ENCODE peak calls at places on chromosome 14, in six cellular contexts. P, Q, H, U, R and W are unnamed samples.

GRCh38 chr14:52845079-52845478 is 53.7 kb upstream of the GNPNAT1 start:
- DNase-seq in P (no peak), Q (no peak), R (no peak), U (peak), H (no peak), W (no peak)

GRCh38 chr14:75274899-75275569 is 3.6 kb upstream of the FOS start:
- DNase-seq in H (no peak), Q (peak), P (peak), U (peak), R (no peak), W (no peak)

GRCh38 chr14:65226824-65227604 is 124.7 kb upstream of the MAX start:
- DNase-seq in Q (no peak), P (no peak), H (no peak), U (peak), R (no peak), W (no peak)

GRCh38 chr14:73251516-73252215 is 14.4 kb downstream of the PAPLN start:
- DNase-seq in P (no peak), R (no peak), H (no peak), U (no peak), Q (no peak), W (no peak)

GRCh38 chr14:76101980-76102379 is 49.7 kb upstream of the GPATCH2L start:
- DNase-seq in P (no peak), Q (no peak), R (no peak), H (no peak), U (no peak), W (no peak)

GRCh38 chr14:28482644-28483043 is 283.9 kb upstream of the FOXG1 start:
- DNase-seq in P (no peak), H (no peak), R (no peak), U (no peak), Q (no peak), W (no peak)

GRCh38 chr14:38350102-38350501 is 94.2 kb upstream of the CLEC14A start:
- DNase-seq in H (no peak), U (no peak), R (no peak), Q (no peak), P (no peak), W (no peak)

GRCh38 chr14:24279301-24280186 is 8.1 kb upstream of the RABGGTA start:
- DNase-seq in P (no peak), U (peak), Q (peak), H (no peak), R (no peak), W (no peak)

GRCh38 chr14:101379842-101380241 is 181.5 kb upstream of the DIO3 start:
- DNase-seq in H (no peak), P (no peak), Q (no peak), U (no peak), R (no peak), W (no peak)

GRCh38 chr14:95620659-95621059 is 65.6 kb upstream of the TCL1B start:
- DNase-seq in P (no peak), H (no peak), Q (no peak), U (peak), R (no peak), W (no peak)

GRCh38 chr14:50670196-50670875 is 2.2 kb upstream of the SAV1 start:
- DNase-seq in Q (no peak), R (no peak), P (no peak), U (no peak), H (no peak), W (no peak)

GRCh38 chr14:70809238-70810214 is at the start of gene MAP3K9:
- DNase-seq in Q (peak), P (peak), H (no peak), U (no peak), R (peak), W (peak)

GRCh38 chr14:59919582-59920377 is at the start of gene LRRC9:
- DNase-seq in H (no peak), Q (peak), P (peak), R (peak), U (no peak), W (peak)

GRCh38 chr14:96725232-96725631 is 72.0 kb upstream of the VRK1 start:
- DNase-seq in U (no peak), Q (no peak), P (no peak), H (no peak), R (no peak), W (no peak)

GRCh38 chr14:41749425-41749824 is 142.7 kb downstream of the LRFN5 start:
- DNase-seq in Q (peak), P (no peak), H (no peak), U (peak), R (no peak), W (no peak)

GRCh38 chr14:66645716-66646115 is 137.8 kb downstream of the GPHN start:
- DNase-seq in R (no peak), Q (no peak), P (no peak), H (no peak), U (no peak), W (no peak)

GRCh38 chr14:64983439-64984310 is 3.0 kb upstream of the FNTB start:
- DNase-seq in H (no peak), P (peak), Q (peak), U (peak), R (no peak), W (no peak)